ENCODE peak calls at places on chromosomes 4 and X, in six cellular contexts. K, O, F, M, X and P are unnamed samples.

GRCh38 chr4:119490335-119490734 is 138.3 kb downstream of the PDE5A start:
- DNase-seq in K (no peak), O (no peak), F (peak; percentile 68), M (no peak), X (no peak), P (peak; percentile 11)

GRCh38 chrX:7132335-7133035 is 15.0 kb upstream of the STS start:
- DNase-seq in K (peak; percentile 63), O (no peak), F (peak; percentile 71), M (no peak), X (peak; percentile 80), P (peak; percentile 52)

GRCh38 chr4:108651068-108651794 is 832 bp downstream of the OSTC start:
- DNase-seq in K (peak; percentile 46), O (no peak), F (peak; percentile 13), M (no peak), X (peak; percentile 60), P (no peak)

GRCh38 chrX:23100826-23101225 is 101.1 kb downstream of the DDX53 start:
- DNase-seq in K (no peak), O (no peak), F (no peak), M (no peak), X (no peak), P (no peak)

GRCh38 chr4:100100985-100101384 is 89.3 kb downstream of the DDIT4L start:
- DNase-seq in K (no peak), O (no peak), F (peak; percentile 20), M (no peak), X (no peak), P (no peak)

GRCh38 chrX:97267376-97267775 is 383.7 kb downstream of the RPA4 start:
- DNase-seq in K (no peak), O (no peak), F (no peak), M (no peak), X (no peak), P (no peak)

GRCh38 chr4:149443537-149443936 is 372.1 kb downstream of the IQCM start:
- DNase-seq in K (no peak), O (no peak), F (no peak), M (no peak), X (no peak), P (no peak)

GRCh38 chrX:134020910-134021309 is 35.5 kb upstream of the GPC3 start:
- DNase-seq in K (no peak), O (no peak), F (peak; percentile 49), M (no peak), X (peak; percentile 78), P (no peak)

GRCh38 chr4:6908397-6909112 is 1.1 kb upstream of the TBC1D14 start:
- DNase-seq in K (no peak), O (no peak), F (no peak), M (no peak), X (no peak), P (peak; percentile 7)

GRCh38 chr4:103105558-103106356 is 6.1 kb upstream of the BDH2 start:
- DNase-seq in K (no peak), O (no peak), F (no peak), M (no peak), X (no peak), P (no peak)

GRCh38 chrX:139203681-139204575 is 326.6 kb upstream of the F9 start:
- DNase-seq in K (peak; percentile 28), O (no peak), F (peak; percentile 13), M (peak; percentile 54), X (no peak), P (peak; percentile 25)

GRCh38 chr4:42397635-42398447 is 553 bp downstream of the SHISA3 start:
- DNase-seq in K (no peak), O (no peak), F (peak; percentile 75), M (peak; percentile 77), X (no peak), P (no peak)

GRCh38 chrX:18406531-18407266 is 18.7 kb upstream of the CDKL5 start:
- DNase-seq in K (no peak), O (no peak), F (no peak), M (no peak), X (no peak), P (no peak)

GRCh38 chrX:40663880-40664630 is 16.7 kb upstream of the CXorf38 start:
- DNase-seq in K (no peak), O (no peak), F (peak; percentile 51), M (no peak), X (no peak), P (peak; percentile 35)

GRCh38 chr4:138111462-138112000 is 130.6 kb downstream of the SLC7A11 start:
- DNase-seq in K (no peak), O (no peak), F (peak; percentile 72), M (no peak), X (peak; percentile 59), P (peak; percentile 32)

GRCh38 chr4:149553959-149554520 is 261.6 kb downstream of the IQCM start:
- DNase-seq in K (no peak), O (no peak), F (no peak), M (no peak), X (no peak), P (no peak)

GRCh38 chrX:106811131-106811910 is 8.8 kb downstream of the TBC1D8B start:
- DNase-seq in K (no peak), O (no peak), F (no peak), M (no peak), X (peak; percentile 48), P (no peak)

GRCh38 chrX:103533428-103534216 is 14.3 kb upstream of the RAB40A start:
- DNase-seq in K (peak; percentile 40), O (peak; percentile 21), F (peak; percentile 68), M (peak; percentile 83), X (peak; percentile 43), P (peak; percentile 77)

GRCh38 chr4:100742045-100742444 is 224.2 kb upstream of the EMCN start:
- DNase-seq in K (no peak), O (no peak), F (peak; percentile 50), M (no peak), X (peak; percentile 4), P (no peak)

GRCh38 chrX:109774706-109775105 is 41.6 kb upstream of the ACSL4 start:
- DNase-seq in K (peak; percentile 45), O (peak; percentile 50), F (peak; percentile 8), M (no peak), X (peak; percentile 79), P (no peak)

GRCh38 chr4:16264798-16265197 is 38.5 kb upstream of the TAPT1 start:
- DNase-seq in K (no peak), O (peak; percentile 5), F (peak; percentile 65), M (no peak), X (peak; percentile 36), P (no peak)

GRCh38 chr4:7416745-7417432 is 17.8 kb downstream of the PSAPL1 start:
- DNase-seq in K (no peak), O (no peak), F (no peak), M (peak; percentile 24), X (no peak), P (no peak)

GRCh38 chrX:111098874-111099273 is 2.9 kb downstream of the PAK3 start:
- DNase-seq in K (peak; percentile 69), O (no peak), F (peak; percentile 81), M (peak; percentile 81), X (peak; percentile 1), P (peak; percentile 79)

GRCh38 chr4:15653864-15654391 is 1.2 kb downstream of the FBXL5 start:
- DNase-seq in K (peak; percentile 22), O (no peak), F (peak; percentile 50), M (no peak), X (peak; percentile 31), P (no peak)

GRCh38 chr4:2691952-2692435 is 64.1 kb downstream of the TNIP2 start:
- DNase-seq in K (no peak), O (peak; percentile 28), F (no peak), M (no peak), X (no peak), P (no peak)

GRCh38 chrX:140431521-140431920 is 73.3 kb downstream of the SOX3 start:
- DNase-seq in K (no peak), O (no peak), F (no peak), M (no peak), X (no peak), P (no peak)

GRCh38 chrX:43958529-43958928 is 14.7 kb downstream of the NDP start:
- DNase-seq in K (peak; percentile 47), O (peak; percentile 13), F (peak; percentile 82), M (no peak), X (peak; percentile 72), P (no peak)

GRCh38 chr4:87133183-87133582 is 87.2 kb downstream of the KLHL8 start:
- DNase-seq in K (no peak), O (no peak), F (no peak), M (no peak), X (no peak), P (no peak)

GRCh38 chr4:141329174-141329569 is 108.5 kb downstream of the ZNF330 start:
- DNase-seq in K (no peak), O (no peak), F (no peak), M (no peak), X (no peak), P (no peak)

GRCh38 chr4:150938873-150939499 is 76.1 kb downstream of the LRBA start:
- DNase-seq in K (no peak), O (no peak), F (no peak), M (no peak), X (no peak), P (no peak)

GRCh38 chr4:150934022-150934421 is 81.1 kb downstream of the LRBA start:
- DNase-seq in K (no peak), O (no peak), F (no peak), M (no peak), X (no peak), P (no peak)

GRCh38 chr4:150940123-150940522 is 75.0 kb downstream of the LRBA start:
- DNase-seq in K (no peak), O (no peak), F (no peak), M (no peak), X (no peak), P (no peak)

GRCh38 chr4:150942539-150942938 is 72.5 kb downstream of the LRBA start:
- DNase-seq in K (no peak), O (no peak), F (no peak), M (no peak), X (no peak), P (no peak)

GRCh38 chr4:150938417-150938816 is 76.7 kb downstream of the LRBA start:
- DNase-seq in K (no peak), O (no peak), F (peak; percentile 91), M (no peak), X (no peak), P (no peak)
- TF ChIP-seq CREB1 in K (no peak), O (no peak), F (peak; percentile 31), M (no peak), X (no peak), P (no peak)

DNA sequence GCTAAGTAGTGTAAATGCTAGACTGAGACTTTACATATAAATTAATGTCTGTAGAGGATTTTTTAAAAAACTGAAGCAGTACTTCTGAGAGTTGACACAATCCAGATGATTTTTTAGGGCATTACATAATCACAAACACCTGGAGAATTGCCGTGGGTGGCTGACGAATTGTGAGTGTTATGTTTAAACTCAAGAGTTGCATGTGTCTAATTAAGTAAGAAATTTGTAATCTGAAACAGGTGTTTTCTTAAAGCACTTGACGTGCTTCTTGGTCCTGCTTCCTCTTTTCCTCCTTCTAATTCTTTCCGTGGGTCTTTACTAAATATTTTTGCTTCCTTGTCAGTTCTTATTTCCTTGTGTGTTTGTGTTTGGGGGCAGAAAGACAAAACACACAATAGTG is 27.8 kb downstream of the PIR start:
- DNase-seq in K (no peak), O (peak; percentile 16), F (no peak), M (no peak), X (no peak), P (no peak)
- TF ChIP-seq CREB1 in K (no peak), O (peak; percentile 61), F (no peak), M (no peak), X (no peak), P (no peak)

GRCh38 chr4:174047363-174047762 is 236.1 kb downstream of the FBXO8 start:
- DNase-seq in K (no peak), O (no peak), F (no peak), M (no peak), X (no peak), P (no peak)
- TF ChIP-seq CREB1 in K (no peak), O (no peak), F (no peak), M (no peak), X (no peak), P (no peak)

GRCh38 chrX:38275615-38276014 is 51.7 kb downstream of the RPGR start:
- DNase-seq in K (no peak), O (peak; percentile 13), F (no peak), M (no peak), X (peak; percentile 51), P (no peak)
- TF ChIP-seq CREB1 in K (no peak), O (peak; percentile 45), F (no peak), M (no peak), X (no peak), P (no peak)